ENCODE peak calls at places on chromosome 2, in eight cellular contexts. G is neural progenitor cell, U is OCI-LY7, C is hepatocyte, Y is GM23338, S is MM.1S, E is HCT116, N is SK-N-SH. K is an unnamed sample.

GRCh38 chr2:8853406-8853805 is 16.0 kb upstream of the KIDINS220 start:
- DNase-seq in E (no peak), C (no peak), Y (no peak), S (no peak), U (no peak), N (no peak), G (no peak), K (no peak)

GRCh38 chr2:24820598-24821432 is 27.6 kb downstream of the CENPO start:
- DNase-seq in U (no peak), N (peak; percentile 27), Y (no peak), C (no peak), S (no peak), G (no peak), E (no peak), K (no peak)

GRCh38 chr2:203579131-203579643 is 44.1 kb upstream of the RAPH1 start:
- DNase-seq in C (peak; percentile 83), E (peak; percentile 93), U (no peak), G (no peak), Y (peak; percentile 41), S (peak; percentile 93), N (no peak), K (peak; percentile 97)

GRCh38 chr2:217922101-217923006 is 80.4 kb downstream of the TNS1 start:
- DNase-seq in N (peak; percentile 73), Y (no peak), G (peak; percentile 45), S (no peak), C (no peak), E (no peak), U (no peak), K (no peak)

GRCh38 chr2:120902532-120903088 is 166.9 kb downstream of the GLI2 start:
- DNase-seq in E (no peak), N (peak; percentile 79), U (no peak), G (no peak), C (no peak), S (no peak), Y (no peak), K (no peak)

GRCh38 chr2:112767693-112768380 is 3.4 kb upstream of the CKAP2L start:
- DNase-seq in N (no peak), U (no peak), E (no peak), Y (no peak), C (no peak), G (no peak), S (peak; percentile 52), K (no peak)

GRCh38 chr2:233919938-233920337 is 2.8 kb downstream of the TRPM8 start:
- DNase-seq in U (no peak), S (no peak), Y (no peak), N (no peak), C (no peak), E (no peak), G (no peak), K (peak; percentile 64)

GRCh38 chr2:134728163-134728562 is 9.4 kb upstream of the TMEM163 start:
- DNase-seq in Y (no peak), U (no peak), E (no peak), N (no peak), G (no peak), S (no peak), C (no peak), K (no peak)

GRCh38 chr2:85648619-85649018 is 19.4 kb downstream of the SFTPB start:
- DNase-seq in C (peak; percentile 35), E (no peak), Y (peak; percentile 42), S (peak; percentile 20), G (peak; percentile 18), U (peak; percentile 32), N (peak; percentile 49), K (peak; percentile 51)

GRCh38 chr2:218648473-218649100 is 10.8 kb downstream of the ZNF142 start:
- DNase-seq in C (peak; percentile 74), G (peak; percentile 61), N (peak; percentile 76), U (peak; percentile 67), Y (peak; percentile 76), E (peak; percentile 32), S (peak; percentile 65), K (peak; percentile 80)

GRCh38 chr2:73297586-73297985 is 4.2 kb upstream of the EGR4 start:
- DNase-seq in E (no peak), Y (peak; percentile 37), G (no peak), N (peak; percentile 36), C (no peak), U (no peak), S (no peak), K (no peak)

GRCh38 chr2:10043906-10044601 is 704 bp downstream of the KLF11 start:
- DNase-seq in E (peak; percentile 75), C (peak; percentile 98), Y (peak; percentile 90), U (peak; percentile 93), N (peak; percentile 98), G (peak; percentile 94), S (peak; percentile 95), K (peak; percentile 94)

GRCh38 chr2:240137596-240138274 is 1.6 kb upstream of the COPS9 start:
- DNase-seq in N (no peak), E (no peak), G (no peak), Y (no peak), C (no peak), U (no peak), S (no peak), K (no peak)

GRCh38 chr2:163630836-163631235 is 105.0 kb downstream of the FIGN start:
- DNase-seq in S (no peak), C (no peak), G (no peak), E (no peak), Y (no peak), N (no peak), U (no peak), K (peak; percentile 27)

GRCh38 chr2:29031046-29031445 is 43.3 kb downstream of the PCARE start:
- DNase-seq in N (no peak), E (no peak), U (no peak), C (no peak), S (no peak), Y (no peak), G (no peak), K (no peak)

GRCh38 chr2:119372778-119373568 is 6.2 kb downstream of the DBI start:
- DNase-seq in N (no peak), S (no peak), U (no peak), Y (no peak), E (no peak), G (no peak), C (no peak), K (no peak)

GRCh38 chr2:119377973-119378305 is 11.2 kb downstream of the DBI start:
- DNase-seq in S (no peak), E (no peak), G (no peak), Y (no peak), U (no peak), C (no peak), N (no peak), K (no peak)

GRCh38 chr2:119376810-119377209 is 10.0 kb downstream of the DBI start:
- DNase-seq in S (no peak), U (no peak), C (no peak), N (no peak), Y (no peak), G (no peak), E (no peak), K (no peak)

GRCh38 chr2:119378566-119378965 is 11.8 kb downstream of the DBI start:
- DNase-seq in Y (no peak), S (no peak), G (no peak), N (no peak), C (no peak), U (no peak), E (no peak), K (no peak)

GRCh38 chr2:119377266-119377972 is 10.6 kb downstream of the DBI start:
- DNase-seq in Y (no peak), U (no peak), G (no peak), S (no peak), E (no peak), N (no peak), C (no peak), K (no peak)
- TF ChIP-seq EZH2phosphoT487 in Y (no peak), U (no peak), G (no peak), S (no peak), E (no peak), N (no peak), C (no peak), K (no peak)

DNA sequence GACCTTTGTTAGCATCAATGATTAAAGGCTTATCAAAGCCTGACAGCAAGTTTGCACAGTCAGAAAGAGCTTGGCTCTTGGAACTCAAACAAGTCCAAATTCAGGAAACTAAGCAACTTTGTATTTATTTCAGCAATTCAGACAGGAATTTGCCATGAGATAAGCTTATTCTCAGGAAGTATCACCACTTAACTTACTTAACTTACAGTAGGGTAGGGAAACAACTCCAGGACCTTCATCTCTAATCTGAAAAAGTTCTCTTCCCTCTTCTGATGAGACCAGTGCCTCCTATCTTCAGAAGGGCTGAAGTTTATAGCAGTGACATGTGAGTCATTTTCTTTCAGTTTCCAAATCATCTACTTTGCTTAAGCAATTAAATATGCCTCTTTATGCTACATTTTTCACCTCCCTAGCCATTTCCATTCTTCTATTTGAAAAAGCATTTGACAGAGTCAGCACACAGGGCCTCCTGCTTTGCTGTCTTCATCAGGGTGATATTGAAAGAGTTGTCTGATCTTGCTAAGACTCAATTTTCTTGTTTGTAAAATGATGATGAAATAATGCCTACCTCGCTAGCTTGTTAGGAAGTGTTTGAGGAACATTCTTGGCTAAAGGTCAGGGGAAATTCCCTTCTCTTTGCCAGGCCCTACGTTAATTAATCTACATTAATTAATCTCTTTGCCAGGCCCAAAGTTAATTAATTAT is 389.4 kb downstream of the RND3 start:
- DNase-seq in U (no peak), G (no peak), C (peak; percentile 24), Y (no peak), S (peak; percentile 15), E (no peak), N (no peak), K (peak; percentile 29)
- TF ChIP-seq CTCF in U (no peak), G (no peak), C (peak; percentile 41), Y (no peak), S (peak; percentile 35), E (no peak), N (peak; percentile 24), K (peak; percentile 26)

GRCh38 chr2:212726403-212726802 is 187.8 kb upstream of the ERBB4 start:
- DNase-seq in S (no peak), U (no peak), G (no peak), Y (peak; percentile 43), N (no peak), E (no peak), C (no peak), K (no peak)
- TF ChIP-seq EZH2phosphoT487 in S (no peak), U (no peak), G (no peak), Y (no peak), N (no peak), E (no peak), C (no peak), K (no peak)

GRCh38 chr2:158101384-158101926 is at the start of gene UPP2:
- DNase-seq in G (no peak), S (no peak), C (no peak), E (no peak), U (no peak), N (no peak), Y (no peak), K (no peak)

GRCh38 chr2:158102446-158102845 is 770 bp downstream of the UPP2 start:
- DNase-seq in C (no peak), S (no peak), Y (no peak), U (no peak), N (no peak), E (no peak), G (no peak), K (peak; percentile 40)

GRCh38 chr2:158100411-158100810 is 1.3 kb upstream of the UPP2 start:
- DNase-seq in S (no peak), C (no peak), N (no peak), E (no peak), U (no peak), G (no peak), Y (no peak), K (no peak)

GRCh38 chr2:158104903-158105302 is 3.2 kb downstream of the UPP2 start:
- DNase-seq in G (no peak), C (no peak), S (no peak), U (no peak), N (no peak), E (no peak), Y (no peak), K (no peak)

GRCh38 chr2:158103358-158104021 is 1.8 kb downstream of the UPP2 start:
- DNase-seq in S (no peak), N (no peak), E (no peak), U (no peak), C (no peak), Y (peak; percentile 40), G (peak; percentile 22), K (peak; percentile 40)
- TF ChIP-seq CTCF in S (no peak), N (no peak), E (no peak), U (no peak), C (no peak), Y (no peak), G (no peak), K (no peak)

K was measured in PC-3.